ENCODE peak calls at places on chromosomes 6 and 20, in ten cellular contexts. U, X, H, M, W, N, V, A, B and Y are unnamed samples.

GRCh38 chr6:2796884-2797283 is 31.7 kb downstream of the WRNIP1 start:
- DNase-seq in B (no peak), H (no peak), N (no peak), U (no peak), V (no peak), A (no peak), X (no peak), W (no peak), M (no peak), Y (no peak)

GRCh38 chr6:10837692-10837996 is 695 bp downstream of the MAK start:
- DNase-seq in X (no peak), U (peak; percentile 17), V (peak; percentile 6), A (peak; percentile 4), B (no peak), N (no peak), M (peak; percentile 73), H (peak; percentile 47), W (no peak), Y (no peak)

GRCh38 chr6:54361188-54361587 is 52.9 kb downstream of the TINAG start:
- DNase-seq in B (no peak), A (no peak), M (no peak), V (no peak), U (no peak), H (no peak), X (no peak), N (no peak), W (no peak), Y (no peak)

GRCh38 chr6:101779051-101779844 is 385.7 kb downstream of the GRIK2 start:
- DNase-seq in W (peak; percentile 72), M (no peak), H (no peak), U (no peak), X (no peak), A (peak; percentile 61), N (no peak), V (peak; percentile 41), B (no peak), Y (no peak)

GRCh38 chr20:64038579-64039292 is 2.8 kb downstream of the C20orf204 start:
- DNase-seq in B (peak; percentile 77), W (peak; percentile 57), H (peak; percentile 82), A (peak; percentile 81), U (no peak), X (no peak), V (peak; percentile 67), M (peak; percentile 99), N (peak; percentile 59), Y (peak; percentile 87)

GRCh38 chr6:159104931-159105330 is 60.1 kb upstream of the TAGAP start:
- DNase-seq in B (no peak), H (no peak), V (no peak), N (no peak), W (no peak), M (no peak), U (no peak), X (no peak), A (no peak), Y (no peak)

GRCh38 chr6:722608-723007 is 29.7 kb upstream of the EXOC2 start:
- DNase-seq in A (peak; percentile 72), V (peak; percentile 37), B (no peak), N (no peak), W (peak; percentile 5), M (no peak), X (no peak), H (no peak), U (no peak), Y (no peak)

GRCh38 chr6:34200340-34200971 is 36.2 kb upstream of the HMGA1 start:
- DNase-seq in V (no peak), U (no peak), N (no peak), M (peak; percentile 76), A (no peak), X (no peak), H (no peak), B (no peak), W (no peak), Y (no peak)

GRCh38 chr6:71205336-71205956 is 83.2 kb upstream of the OGFRL1 start:
- DNase-seq in H (no peak), B (no peak), V (no peak), U (no peak), N (no peak), X (no peak), A (peak; percentile 71), M (no peak), W (peak; percentile 21), Y (no peak)

GRCh38 chr6:137369135-137369534 is 125.1 kb downstream of the OLIG3 start:
- DNase-seq in V (no peak), N (no peak), U (no peak), A (no peak), W (no peak), M (no peak), B (no peak), H (no peak), X (no peak), Y (peak; percentile 5)

GRCh38 chr6:7725412-7725811 is 487 bp upstream of the BMP6 start:
- DNase-seq in V (no peak), B (no peak), N (no peak), A (no peak), M (no peak), U (no peak), H (no peak), W (no peak), X (no peak), Y (no peak)

GRCh38 chr20:44188752-44189151 is 1.8 kb upstream of the JPH2 start:
- DNase-seq in A (no peak), H (no peak), B (no peak), N (no peak), M (no peak), W (no peak), U (no peak), V (no peak), X (no peak), Y (no peak)

GRCh38 chr6:154653853-154654252 is 79.4 kb upstream of the SCAF8 start:
- DNase-seq in N (no peak), B (no peak), A (peak; percentile 94), V (peak; percentile 97), U (no peak), H (no peak), W (peak; percentile 86), X (peak; percentile 27), M (no peak), Y (no peak)

GRCh38 chr6:129104131-129104530 is 221.2 kb downstream of the LAMA2 start:
- DNase-seq in W (peak; percentile 15), A (peak; percentile 82), N (no peak), B (no peak), M (no peak), V (peak; percentile 90), H (no peak), X (peak; percentile 65), U (no peak), Y (no peak)

GRCh38 chr6:620166-620565 is 36.7 kb downstream of the HUS1B start:
- DNase-seq in X (no peak), N (no peak), V (no peak), A (no peak), H (no peak), W (no peak), U (no peak), B (no peak), M (no peak), Y (no peak)

GRCh38 chr6:157763129-157763893 is 59.7 kb upstream of the SNX9 start:
- DNase-seq in X (no peak), U (no peak), H (peak; percentile 71), M (peak; percentile 91), W (peak; percentile 85), B (peak; percentile 93), V (peak; percentile 67), A (peak; percentile 65), N (no peak), Y (peak; percentile 98)

GRCh38 chr6:11142296-11143027 is 30.9 kb upstream of the ERVFRD-1 start:
- DNase-seq in B (no peak), U (no peak), W (peak; percentile 23), X (no peak), V (no peak), M (no peak), A (no peak), N (no peak), H (no peak), Y (no peak)

GRCh38 chr6:12504325-12504966 is 212.1 kb upstream of the PHACTR1 start:
- DNase-seq in V (peak; percentile 23), N (no peak), B (no peak), W (peak; percentile 11), H (no peak), X (no peak), M (peak; percentile 61), A (peak; percentile 22), U (no peak), Y (no peak)